ENCODE peak calls at places on chromosomes 5 and 9, in four cellular contexts. One of them, this sample, is unnamed.

GRCh38 chr5:124806026-124806856 is 59.8 kb upstream of the ZNF608 start:
- DNase-seq in HepG2: peak; percentile 73
- DNase-seq in HCT116: no peak
- DNase-seq in K562: peak; percentile 86
- DNase-seq in this sample: no peak

GRCh38 chr5:50352390-50352789 is 88.7 kb downstream of the EMB start:
- DNase-seq in HCT116: no peak
- DNase-seq in K562: no peak
- DNase-seq in HepG2: no peak
- DNase-seq in this sample: no peak

GRCh38 chr5:132302413-132302812 is 8.2 kb downstream of the SLC22A4 start:
- DNase-seq in HCT116: no peak
- DNase-seq in K562: no peak
- DNase-seq in HepG2: no peak
- DNase-seq in this sample: no peak

GRCh38 chr9:21506910-21507795 is 25.0 kb upstream of the IFNE start:
- DNase-seq in HCT116: no peak
- DNase-seq in K562: no peak
- DNase-seq in HepG2: no peak
- DNase-seq in this sample: no peak

GRCh38 chr5:89988129-89988528 is 421.4 kb downstream of the CETN3 start:
- DNase-seq in K562: no peak
- DNase-seq in HepG2: no peak
- DNase-seq in HCT116: no peak
- DNase-seq in this sample: no peak

GRCh38 chr5:111514087-111514486 is 1.8 kb upstream of the STARD4 start:
- DNase-seq in HCT116: no peak
- DNase-seq in HepG2: no peak
- DNase-seq in K562: no peak
- DNase-seq in this sample: no peak

GRCh38 chr5:61455179-61456006 is 123.3 kb downstream of the ZSWIM6 start:
- DNase-seq in HCT116: no peak
- DNase-seq in K562: peak; percentile 5
- DNase-seq in HepG2: no peak
- DNase-seq in this sample: no peak

GRCh38 chr5:74934949-74935751 is 69.0 kb upstream of the FAM169A start:
- DNase-seq in HCT116: peak; percentile 38
- DNase-seq in HepG2: peak; percentile 46
- DNase-seq in K562: peak; percentile 3
- DNase-seq in this sample: no peak

GRCh38 chr9:93010696-93011095 is 47.8 kb upstream of the SUSD3 start:
- DNase-seq in HCT116: no peak
- DNase-seq in HepG2: peak; percentile 31
- DNase-seq in K562: no peak
- DNase-seq in this sample: no peak

GRCh38 chr9:2859776-2860379 is 16.0 kb upstream of the PUM3 start:
- DNase-seq in HepG2: peak; percentile 54
- DNase-seq in HCT116: peak; percentile 56
- DNase-seq in K562: peak; percentile 63
- DNase-seq in this sample: peak; percentile 18

GRCh38 chr9:13266172-13266571 is 13.3 kb downstream of the MPDZ start:
- DNase-seq in K562: no peak
- DNase-seq in HepG2: no peak
- DNase-seq in HCT116: no peak
- DNase-seq in this sample: no peak

DNA sequence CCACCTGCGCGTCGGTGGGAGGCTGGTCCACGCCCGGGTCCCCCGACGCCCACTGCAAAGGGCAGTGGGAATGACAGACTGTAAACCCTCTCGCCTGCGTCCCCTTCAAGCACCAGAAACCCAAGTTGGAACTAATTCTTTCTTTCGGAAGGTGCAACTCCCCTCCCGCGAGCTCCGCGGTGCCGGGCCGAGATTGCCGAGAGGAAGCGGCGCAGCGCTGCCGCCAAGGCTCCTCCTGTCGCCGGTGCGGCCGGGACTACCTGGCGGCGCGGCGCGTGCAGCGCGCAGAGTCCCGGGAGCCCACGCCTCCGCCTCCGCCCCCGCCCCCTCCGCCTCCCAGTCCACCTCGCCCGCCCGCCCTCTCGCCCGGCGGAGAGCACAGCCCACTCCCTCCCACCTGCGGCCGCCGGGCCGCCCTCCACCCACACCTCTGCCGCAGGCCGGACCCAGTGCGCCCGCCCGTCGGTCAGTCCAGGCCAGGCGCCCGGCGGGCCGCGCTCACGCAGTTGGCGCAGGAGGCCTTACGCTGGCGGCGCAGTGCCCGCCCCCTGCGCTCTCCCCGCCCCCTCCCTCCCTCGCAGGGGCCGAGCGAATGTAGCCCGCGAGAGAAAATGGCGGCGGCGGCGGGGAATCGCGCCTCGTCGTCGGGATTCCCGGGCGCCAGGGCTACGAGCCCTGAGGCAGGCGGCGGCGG is at the start of gene MAP3K1:
- DNase-seq in HCT116: no peak
- DNase-seq in K562: peak; percentile 86
- DNase-seq in HepG2: peak; percentile 82
- DNase-seq in this sample: no peak
- TF ChIP-seq CTCF in HCT116: no peak
- TF ChIP-seq CTCF in K562: no peak
- TF ChIP-seq CTCF in HepG2: peak; percentile 9
- TF ChIP-seq CTCF in this sample: no peak

GRCh38 chr5:87015908-87016307 is 251.8 kb upstream of the RASA1 start:
- DNase-seq in HepG2: no peak
- DNase-seq in K562: no peak
- DNase-seq in HCT116: no peak
- DNase-seq in this sample: no peak

GRCh38 chr5:87022415-87022814 is 245.3 kb upstream of the RASA1 start:
- DNase-seq in HCT116: no peak
- DNase-seq in K562: no peak
- DNase-seq in HepG2: no peak
- DNase-seq in this sample: no peak

GRCh38 chr5:87020099-87020934 is 247.4 kb upstream of the RASA1 start:
- DNase-seq in K562: peak; percentile 6
- DNase-seq in HepG2: no peak
- DNase-seq in HCT116: no peak
- DNase-seq in this sample: no peak
- H3K27ac ChIP-seq in K562: no peak overlapping the region
- H3K27ac ChIP-seq in HepG2: no peak overlapping the region
- H3K27ac ChIP-seq in HCT116: no peak overlapping the region
- H3K27ac ChIP-seq in this sample: no peak overlapping the region

DNA sequence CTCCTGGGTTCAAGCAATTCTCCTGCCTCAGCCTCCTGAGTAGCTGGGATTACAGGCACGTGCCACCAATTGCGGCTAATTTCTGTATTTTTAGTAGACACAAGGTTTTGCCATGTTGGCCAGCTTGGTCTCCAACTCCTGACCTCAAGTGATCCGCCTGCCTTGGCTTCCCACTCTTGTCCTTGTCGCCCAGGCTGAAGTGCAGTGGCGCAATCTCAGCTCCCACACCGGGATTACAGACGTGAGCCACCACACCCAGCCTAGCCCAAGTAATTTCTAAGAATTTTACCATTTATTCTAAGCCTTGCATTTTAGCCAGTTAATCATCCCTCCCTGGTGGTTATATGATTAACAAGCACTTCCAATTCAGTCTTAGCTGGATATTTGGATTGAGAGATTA is 11.0 kb downstream of the NAIP start:
- DNase-seq in HCT116: no peak
- DNase-seq in K562: no peak
- DNase-seq in HepG2: no peak
- DNase-seq in this sample: no peak
- TF ChIP-seq TCF7L2 in HCT116: no peak
- TF ChIP-seq TCF7L2 in K562: no peak
- TF ChIP-seq TCF7L2 in HepG2: no peak
- TF ChIP-seq TCF7L2 in this sample: no peak

DNA sequence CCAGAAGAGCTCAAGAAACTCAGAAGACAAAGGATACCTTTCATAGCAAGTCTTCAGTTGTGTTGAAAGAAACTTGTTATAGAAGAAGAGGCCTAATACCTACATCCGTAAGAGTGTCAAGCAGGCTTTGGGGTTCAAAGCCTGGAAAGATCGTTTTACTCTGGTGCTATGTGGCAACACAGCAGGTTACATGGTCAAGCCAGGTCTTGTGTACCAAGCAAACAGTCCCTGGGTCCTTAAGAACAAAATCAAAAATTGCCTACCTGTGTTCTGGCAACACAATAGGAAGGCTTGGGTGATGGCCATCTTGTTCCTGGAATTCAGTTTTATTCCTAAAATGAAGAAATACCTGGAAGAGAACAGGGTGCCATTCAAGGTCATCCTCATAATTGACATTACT is 32.0 kb upstream of the LRRC19 start:
- DNase-seq in HepG2: no peak
- DNase-seq in HCT116: no peak
- DNase-seq in K562: no peak
- DNase-seq in this sample: no peak
- TF ChIP-seq CTCF in HepG2: no peak
- TF ChIP-seq CTCF in HCT116: no peak
- TF ChIP-seq CTCF in K562: no peak
- TF ChIP-seq CTCF in this sample: no peak

GRCh38 chr9:77954619-77955018 is 77.0 kb downstream of the GNAQ start:
- DNase-seq in K562: no peak
- DNase-seq in HepG2: no peak
- DNase-seq in HCT116: no peak
- DNase-seq in this sample: no peak
- H3K27ac ChIP-seq in K562: peak overlapping the region; percentile 27
- H3K27ac ChIP-seq in HepG2: no peak overlapping the region
- H3K27ac ChIP-seq in HCT116: no peak overlapping the region
- H3K27ac ChIP-seq in this sample: no peak overlapping the region

This sample was measured in Panc1.